ENCODE peak calls at places on chromosomes 1 and 21, in five cellular contexts. One of them, this sample, is unnamed.

GRCh38 chr1:110259770-110260169 is 49.7 kb downstream of the KCNC4 start:
- DNase-seq in B cell: no peak
- DNase-seq in lower lobe of right lung: no peak
- DNase-seq in heart right ventricle: no peak
- DNase-seq in ovary: no peak
- DNase-seq in this sample: no peak

GRCh38 chr1:157948547-157949152 is 44.8 kb upstream of the KIRREL1 start:
- DNase-seq in B cell: peak; percentile 17
- DNase-seq in lower lobe of right lung: no peak
- DNase-seq in heart right ventricle: no peak
- DNase-seq in ovary: no peak
- DNase-seq in this sample: peak; percentile 29

GRCh38 chr1:87501738-87502137 is 173.1 kb downstream of the LMO4 start:
- DNase-seq in B cell: no peak
- DNase-seq in lower lobe of right lung: no peak
- DNase-seq in heart right ventricle: no peak
- DNase-seq in ovary: no peak
- DNase-seq in this sample: no peak

GRCh38 chr21:39720126-39720778 is 24.7 kb upstream of the IGSF5 start:
- DNase-seq in B cell: no peak
- DNase-seq in lower lobe of right lung: no peak
- DNase-seq in heart right ventricle: no peak
- DNase-seq in ovary: no peak
- DNase-seq in this sample: no peak

GRCh38 chr1:156072251-156072650 is 10.0 kb downstream of the MEX3A start:
- DNase-seq in B cell: no peak
- DNase-seq in lower lobe of right lung: no peak
- DNase-seq in heart right ventricle: no peak
- DNase-seq in ovary: no peak
- DNase-seq in this sample: no peak

GRCh38 chr21:45562965-45563364 is 20.7 kb upstream of the SLC19A1 start:
- DNase-seq in B cell: no peak
- DNase-seq in lower lobe of right lung: peak; percentile 49
- DNase-seq in heart right ventricle: no peak
- DNase-seq in ovary: no peak
- DNase-seq in this sample: no peak

GRCh38 chr1:207251066-207251465 is 70.4 kb upstream of the CD55 start:
- DNase-seq in B cell: no peak
- DNase-seq in lower lobe of right lung: no peak
- DNase-seq in heart right ventricle: no peak
- DNase-seq in ovary: no peak
- DNase-seq in this sample: no peak

GRCh38 chr1:176515310-176515709 is 52.3 kb downstream of the PAPPA2 start:
- DNase-seq in B cell: no peak
- DNase-seq in lower lobe of right lung: no peak
- DNase-seq in heart right ventricle: no peak
- DNase-seq in ovary: no peak
- DNase-seq in this sample: no peak

GRCh38 chr1:11934295-11935039 is at the start of gene PLOD1:
- DNase-seq in B cell: peak; percentile 96
- DNase-seq in lower lobe of right lung: peak; percentile 91
- DNase-seq in heart right ventricle: peak; percentile 94
- DNase-seq in ovary: peak; percentile 90
- DNase-seq in this sample: peak; percentile 97
- TF ChIP-seq CTCF in B cell: no peak
- TF ChIP-seq CTCF in lower lobe of right lung: no peak
- TF ChIP-seq CTCF in heart right ventricle: no peak
- TF ChIP-seq CTCF in ovary: no peak
- TF ChIP-seq CTCF in this sample: no peak

GRCh38 chr1:34822202-34822601 is 29.4 kb downstream of the GJA4 start:
- DNase-seq in B cell: no peak
- DNase-seq in lower lobe of right lung: no peak
- DNase-seq in heart right ventricle: no peak
- DNase-seq in ovary: no peak
- DNase-seq in this sample: no peak

GRCh38 chr1:34828611-34829010 is 30.9 kb downstream of the SMIM12 start:
- DNase-seq in B cell: no peak
- DNase-seq in lower lobe of right lung: no peak
- DNase-seq in heart right ventricle: no peak
- DNase-seq in ovary: no peak
- DNase-seq in this sample: no peak

GRCh38 chr1:34827341-34827941 is 32.1 kb downstream of the SMIM12 start:
- DNase-seq in B cell: no peak
- DNase-seq in lower lobe of right lung: no peak
- DNase-seq in heart right ventricle: no peak
- DNase-seq in ovary: no peak
- DNase-seq in this sample: no peak

GRCh38 chr1:34824817-34825454 is 32.1 kb downstream of the GJA4 start:
- DNase-seq in B cell: no peak
- DNase-seq in lower lobe of right lung: no peak
- DNase-seq in heart right ventricle: no peak
- DNase-seq in ovary: no peak
- DNase-seq in this sample: no peak

GRCh38 chr1:34825455-34826081 is 32.8 kb downstream of the GJA4 start:
- DNase-seq in B cell: no peak
- DNase-seq in lower lobe of right lung: peak; percentile 70
- DNase-seq in heart right ventricle: peak; percentile 24
- DNase-seq in ovary: no peak
- DNase-seq in this sample: no peak
- TF ChIP-seq CTCF in B cell: no peak
- TF ChIP-seq CTCF in lower lobe of right lung: no peak
- TF ChIP-seq CTCF in heart right ventricle: no peak
- TF ChIP-seq CTCF in ovary: no peak
- TF ChIP-seq CTCF in this sample: no peak

DNA sequence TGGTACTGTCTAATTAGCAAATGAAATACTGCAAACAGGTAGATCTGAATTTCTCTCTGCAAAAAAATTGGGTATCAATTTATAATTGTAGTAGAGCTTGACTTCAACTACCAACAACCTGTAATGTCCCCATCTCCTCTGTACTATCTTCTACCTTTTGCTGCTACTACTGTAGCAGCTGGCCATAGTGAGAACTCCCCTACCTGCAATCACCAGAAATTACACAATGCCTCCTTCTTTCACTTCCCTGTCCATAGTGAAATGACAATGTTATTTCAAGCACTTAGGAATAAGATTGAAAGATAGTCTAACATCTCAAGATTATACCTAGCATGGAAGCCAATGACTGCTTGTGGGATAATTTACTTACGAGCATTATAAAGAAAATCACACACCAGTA is 100.4 kb downstream of the ACBD6 start:
- DNase-seq in B cell: no peak
- DNase-seq in lower lobe of right lung: no peak
- DNase-seq in heart right ventricle: no peak
- DNase-seq in ovary: no peak
- DNase-seq in this sample: no peak
- TF ChIP-seq CTCF in B cell: no peak
- TF ChIP-seq CTCF in lower lobe of right lung: no peak
- TF ChIP-seq CTCF in heart right ventricle: no peak
- TF ChIP-seq CTCF in ovary: no peak
- TF ChIP-seq CTCF in this sample: no peak

GRCh38 chr1:199116488-199116887 is 477.6 kb downstream of the PTPRC start:
- DNase-seq in B cell: no peak
- DNase-seq in lower lobe of right lung: no peak
- DNase-seq in heart right ventricle: no peak
- DNase-seq in ovary: no peak
- DNase-seq in this sample: no peak
- TF ChIP-seq CTCF in B cell: no peak
- TF ChIP-seq CTCF in lower lobe of right lung: no peak
- TF ChIP-seq CTCF in heart right ventricle: no peak
- TF ChIP-seq CTCF in ovary: no peak
- TF ChIP-seq CTCF in this sample: no peak

DNA sequence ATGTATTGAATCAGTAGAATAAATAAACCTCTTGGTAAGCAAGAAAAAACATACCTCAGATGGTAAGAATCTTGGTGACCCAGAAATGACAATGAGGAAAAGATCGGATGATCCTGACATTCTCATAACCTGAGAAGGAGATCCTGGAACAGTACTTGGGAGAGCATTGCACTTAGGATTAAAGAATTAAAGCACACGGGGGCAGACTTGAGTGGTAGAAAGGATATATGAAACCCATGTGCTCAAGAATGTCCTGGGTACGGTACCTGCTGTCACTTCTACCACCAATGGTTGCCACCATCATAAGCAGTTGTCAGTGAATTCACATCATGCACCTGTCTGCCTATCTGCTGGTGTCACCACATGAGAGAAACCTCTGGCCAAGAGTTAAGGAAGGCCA is 108.9 kb upstream of the GJB5 start:
- DNase-seq in B cell: no peak
- DNase-seq in lower lobe of right lung: no peak
- DNase-seq in heart right ventricle: no peak
- DNase-seq in ovary: no peak
- DNase-seq in this sample: no peak
- TF ChIP-seq CTCF in B cell: no peak
- TF ChIP-seq CTCF in lower lobe of right lung: no peak
- TF ChIP-seq CTCF in heart right ventricle: no peak
- TF ChIP-seq CTCF in ovary: no peak
- TF ChIP-seq CTCF in this sample: no peak

GRCh38 chr21:36888466-36888865 is 78.0 kb downstream of the HLCS start:
- DNase-seq in B cell: no peak
- DNase-seq in lower lobe of right lung: no peak
- DNase-seq in heart right ventricle: no peak
- DNase-seq in ovary: no peak
- DNase-seq in this sample: no peak
- TF ChIP-seq CTCF in B cell: no peak
- TF ChIP-seq CTCF in lower lobe of right lung: no peak
- TF ChIP-seq CTCF in heart right ventricle: no peak
- TF ChIP-seq CTCF in ovary: no peak
- TF ChIP-seq CTCF in this sample: no peak

GRCh38 chr1:99766378-99766800 is at the start of gene FRRS1:
- DNase-seq in B cell: peak; percentile 51
- DNase-seq in lower lobe of right lung: peak; percentile 52
- DNase-seq in heart right ventricle: peak; percentile 58
- DNase-seq in ovary: peak; percentile 52
- DNase-seq in this sample: peak; percentile 66
- TF ChIP-seq CTCF in B cell: no peak
- TF ChIP-seq CTCF in lower lobe of right lung: no peak
- TF ChIP-seq CTCF in heart right ventricle: no peak
- TF ChIP-seq CTCF in ovary: no peak
- TF ChIP-seq CTCF in this sample: peak; percentile 3

DNA sequence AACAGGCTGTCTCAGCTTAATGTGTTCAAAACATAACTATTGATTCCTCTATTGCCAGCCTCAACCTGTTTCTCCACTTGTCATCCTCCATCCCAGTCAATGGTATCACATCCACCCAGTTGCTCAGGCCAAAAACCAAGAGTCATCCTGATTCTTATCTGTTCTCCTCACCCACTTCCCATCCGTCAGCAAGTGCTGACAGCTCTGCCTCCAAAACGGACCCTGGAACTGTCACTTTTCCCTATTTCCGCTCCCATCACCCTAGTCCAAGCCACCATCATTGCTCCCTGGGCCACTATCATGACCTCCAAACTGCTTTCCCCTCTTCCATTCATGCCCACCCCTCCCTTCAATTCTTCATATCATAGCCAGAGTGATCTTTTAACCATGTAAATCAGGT is 36.2 kb upstream of the IFFO2 start:
- DNase-seq in B cell: no peak
- DNase-seq in lower lobe of right lung: no peak
- DNase-seq in heart right ventricle: no peak
- DNase-seq in ovary: no peak
- DNase-seq in this sample: no peak
- TF ChIP-seq CTCF in B cell: no peak
- TF ChIP-seq CTCF in lower lobe of right lung: no peak
- TF ChIP-seq CTCF in heart right ventricle: no peak
- TF ChIP-seq CTCF in ovary: no peak
- TF ChIP-seq CTCF in this sample: no peak

DNA sequence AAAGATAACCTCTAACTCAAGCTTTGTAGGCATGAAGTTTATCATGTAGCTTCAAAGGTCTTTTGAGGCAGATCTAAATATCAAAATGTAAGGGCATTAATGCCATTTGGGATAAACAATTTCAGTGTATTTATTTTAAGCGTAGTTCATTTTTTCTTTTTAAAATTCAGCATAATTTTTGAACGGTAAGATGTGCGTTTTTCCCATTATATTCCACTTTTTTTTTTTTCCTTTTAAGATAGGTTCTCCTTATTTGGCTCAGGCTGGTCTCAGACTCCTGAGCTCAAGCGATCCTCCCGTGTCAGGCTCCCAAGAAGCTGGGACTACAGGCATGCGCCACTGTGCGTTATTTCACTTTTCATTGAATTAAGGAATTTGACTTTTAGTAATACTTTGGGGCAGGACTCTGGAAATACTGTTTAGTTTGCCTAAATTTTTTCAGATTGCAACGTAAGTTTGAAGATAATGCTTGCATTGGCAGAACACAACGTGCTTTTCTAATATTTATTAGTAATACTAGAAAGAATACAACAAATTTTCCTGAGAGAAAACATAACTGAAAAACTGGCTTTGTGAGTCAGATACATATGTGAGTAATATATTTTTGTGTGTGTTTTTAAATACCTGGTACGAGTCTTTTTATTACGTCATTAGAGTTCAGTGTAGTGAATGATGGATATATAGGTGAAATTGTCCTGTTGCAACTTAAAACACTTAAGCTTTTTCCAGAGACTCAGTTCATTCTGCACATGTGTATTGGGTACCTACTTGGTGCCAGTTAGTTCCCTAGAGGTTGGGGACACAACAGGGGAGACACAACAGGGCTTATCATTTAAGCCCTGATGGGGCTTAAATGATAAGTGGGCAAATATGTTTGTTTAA is 2.2 kb downstream of the RALGPS2 start:
- DNase-seq in B cell: no peak
- DNase-seq in lower lobe of right lung: no peak
- DNase-seq in heart right ventricle: no peak
- DNase-seq in ovary: no peak
- DNase-seq in this sample: no peak
- TF ChIP-seq CTCF in B cell: no peak
- TF ChIP-seq CTCF in lower lobe of right lung: no peak
- TF ChIP-seq CTCF in heart right ventricle: no peak
- TF ChIP-seq CTCF in ovary: no peak
- TF ChIP-seq CTCF in this sample: no peak

GRCh38 chr1:34342334-34342733 is 165.6 kb downstream of the C1orf94 start:
- DNase-seq in B cell: no peak
- DNase-seq in lower lobe of right lung: no peak
- DNase-seq in heart right ventricle: no peak
- DNase-seq in ovary: no peak
- DNase-seq in this sample: no peak
- TF ChIP-seq CTCF in B cell: no peak
- TF ChIP-seq CTCF in lower lobe of right lung: no peak
- TF ChIP-seq CTCF in heart right ventricle: no peak
- TF ChIP-seq CTCF in ovary: no peak
- TF ChIP-seq CTCF in this sample: no peak

This sample was measured in GM20000.